ENCODE peak calls at places on chromosomes 12 and 14, in eight cellular contexts. Z, J, N, V, A, I, F and O are unnamed samples.
A peak's percentile ranks its signal among the peaks of the same experiment; 100 is the strongest.

GRCh38 chr12:7832059-7832696 is 40.5 kb downstream of the SLC2A14 start:
- DNase-seq in Z (peak; percentile 13), V (peak; percentile 65), N (no peak), A (no peak), I (no peak), J (peak; percentile 68), F (peak; percentile 82), O (peak; percentile 35)

GRCh38 chr12:82805812-82806497 is 119.2 kb downstream of the TMTC2 start:
- DNase-seq in V (no peak), J (no peak), I (no peak), Z (no peak), N (no peak), F (peak; percentile 72), A (no peak), O (no peak)

GRCh38 chr12:6372403-6373003 is 2.9 kb downstream of the SCNN1A start:
- DNase-seq in A (peak; percentile 61), J (no peak), N (peak; percentile 45), V (peak; percentile 90), F (peak; percentile 82), I (peak; percentile 76), Z (no peak), O (no peak)

GRCh38 chr12:108854453-108855283 is 2.7 kb downstream of the SSH1 start:
- DNase-seq in J (peak; percentile 38), I (no peak), A (peak; percentile 85), Z (no peak), N (no peak), F (peak; percentile 97), V (peak; percentile 99), O (no peak)

GRCh38 chr12:131347345-131347714 is 363.6 kb upstream of the SFSWAP start:
- DNase-seq in J (no peak), F (no peak), Z (no peak), I (no peak), N (no peak), V (no peak), A (peak; percentile 47), O (no peak)

GRCh38 chr12:28998662-28999120 is 150.4 kb upstream of the FAR2 start:
- DNase-seq in A (no peak), V (peak; percentile 53), J (peak; percentile 2), F (peak; percentile 69), Z (no peak), N (no peak), I (no peak), O (peak; percentile 11)

GRCh38 chr12:109524466-109525278 is 47.2 kb downstream of the UBE3B start:
- DNase-seq in J (no peak), I (peak; percentile 37), N (no peak), A (peak; percentile 33), V (no peak), Z (no peak), F (no peak), O (no peak)

GRCh38 chr12:29980304-29980703 is 196.6 kb upstream of the TMTC1 start:
- DNase-seq in N (no peak), Z (no peak), F (no peak), A (no peak), I (no peak), V (no peak), J (no peak), O (no peak)

GRCh38 chr12:63918788-63919300 is 74.3 kb downstream of the SRGAP1 start:
- DNase-seq in A (no peak), I (no peak), J (no peak), Z (no peak), N (no peak), F (peak; percentile 85), V (peak; percentile 98), O (peak; percentile 48)

GRCh38 chr14:39247256-39247655 is 13.5 kb downstream of the MIA2 start:
- DNase-seq in I (no peak), A (no peak), Z (no peak), V (peak; percentile 87), F (peak; percentile 91), N (no peak), J (no peak), O (no peak)

GRCh38 chr14:75636100-75636692 is 24.5 kb downstream of the ERG28 start:
- DNase-seq in V (peak; percentile 61), N (no peak), Z (no peak), I (no peak), F (peak; percentile 55), J (no peak), A (no peak), O (no peak)

GRCh38 chr14:76376001-76376404 is at the start of gene ESRRB:
- DNase-seq in A (no peak), I (no peak), Z (no peak), V (peak; percentile 31), F (peak; percentile 18), N (no peak), J (peak; percentile 61), O (no peak)

GRCh38 chr12:52903285-52903854 is 1.5 kb downstream of the KRT8 start:
- DNase-seq in N (peak; percentile 76), J (peak; percentile 94), I (peak; percentile 87), A (peak; percentile 89), F (peak; percentile 82), V (peak; percentile 81), Z (peak; percentile 39), O (no peak)

GRCh38 chr12:52906049-52906645 is 1.3 kb upstream of the KRT8 start:
- DNase-seq in A (no peak), F (no peak), N (no peak), I (no peak), V (no peak), Z (no peak), J (no peak), O (peak; percentile 58)

GRCh38 chr12:52901715-52902541 is 2.9 kb downstream of the KRT8 start:
- DNase-seq in V (no peak), Z (no peak), F (no peak), J (no peak), N (no peak), I (no peak), A (no peak), O (no peak)

GRCh38 chr12:52900896-52901714 is 3.8 kb downstream of the KRT8 start:
- DNase-seq in A (no peak), I (no peak), N (no peak), V (no peak), Z (no peak), F (no peak), J (no peak), O (no peak)

DNA sequence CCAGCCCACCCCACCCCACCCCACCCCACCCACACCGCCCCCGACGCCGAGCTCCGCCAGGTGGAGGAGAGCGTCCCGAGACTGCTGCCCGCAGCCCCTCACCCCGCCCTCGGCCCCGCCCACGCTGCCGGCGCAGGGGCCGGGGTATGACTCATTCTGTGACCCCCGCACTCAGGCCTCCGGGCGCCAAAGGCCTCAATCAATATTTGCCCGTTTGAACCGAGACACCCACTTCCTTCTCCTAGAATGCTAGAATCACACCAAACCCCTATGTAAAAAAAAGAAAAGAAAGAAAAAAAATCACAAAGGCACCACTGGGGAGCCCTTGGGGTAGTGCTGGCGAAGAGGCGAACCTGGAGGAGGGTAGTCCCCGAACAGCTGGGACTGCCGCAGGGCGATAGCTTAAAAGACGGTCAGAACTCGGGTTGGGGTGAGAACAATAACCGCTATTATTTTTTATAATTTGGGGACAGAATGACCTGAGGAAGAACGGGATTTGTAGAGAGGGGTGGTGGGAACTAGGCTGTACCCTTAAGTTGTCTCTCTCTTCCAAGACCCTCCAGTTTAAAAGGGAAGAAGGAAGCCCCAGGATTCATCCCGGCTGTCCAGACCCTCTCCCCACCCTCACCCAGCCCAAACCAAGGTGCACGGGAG is 894 bp downstream of the KRT8 start:
- DNase-seq in J (peak; percentile 78), I (peak; percentile 71), F (peak; percentile 45), A (peak; percentile 83), V (peak; percentile 40), N (peak; percentile 78), Z (no peak), O (peak; percentile 90)
- H3K4me3 ChIP-seq in J (peak overlapping the region; percentile 57), I (peak overlapping the region; percentile 53), F (peak overlapping the region; percentile 45), A (peak overlapping the region; percentile 7), V (no peak overlapping the region), N (peak overlapping the region; percentile 73), Z (peak overlapping the region; percentile 32), O (peak overlapping the region; percentile 57)

DNA sequence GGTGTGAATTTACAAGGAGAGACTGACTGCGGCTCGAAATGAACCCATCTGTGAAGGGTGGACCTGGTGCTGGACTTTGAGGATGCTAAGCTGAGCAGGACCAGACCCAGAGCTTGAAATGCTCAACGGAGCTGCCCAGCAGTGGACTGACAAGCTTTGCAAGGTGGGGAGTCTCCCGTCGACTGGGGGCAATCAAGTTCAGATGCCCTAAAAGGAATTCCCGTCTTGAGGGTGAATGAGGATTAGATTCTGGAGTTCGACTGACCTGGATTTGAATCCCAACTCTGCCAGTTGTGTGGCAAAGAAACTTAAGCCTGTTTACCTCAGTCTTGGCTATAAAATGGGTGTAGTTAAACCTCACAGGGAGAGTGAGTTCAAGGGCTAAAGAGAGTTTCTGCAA is 204.4 kb upstream of the LHX5 start:
- DNase-seq in Z (no peak), J (no peak), A (no peak), F (no peak), V (no peak), I (no peak), N (no peak), O (no peak)
- H3K27ac ChIP-seq in Z (no peak overlapping the region), J (no peak overlapping the region), A (no peak overlapping the region), F (no peak overlapping the region), V (no peak overlapping the region), I (no peak overlapping the region), N (no peak overlapping the region), O (no peak overlapping the region)

GRCh38 chr12:47804177-47804576 is 15.5 kb downstream of the HDAC7 start:
- DNase-seq in N (no peak), I (no peak), Z (no peak), F (no peak), J (no peak), A (no peak), V (no peak), O (no peak)

GRCh38 chr12:47808049-47808448 is 11.7 kb downstream of the HDAC7 start:
- DNase-seq in J (peak; percentile 67), I (peak; percentile 72), A (peak; percentile 87), V (no peak), F (peak; percentile 59), Z (peak; percentile 71), N (no peak), O (peak; percentile 36)

GRCh38 chr12:47803196-47803875 is 16.4 kb downstream of the HDAC7 start:
- DNase-seq in V (no peak), I (peak; percentile 45), N (no peak), A (no peak), F (no peak), Z (no peak), J (no peak), O (no peak)

GRCh38 chr12:47807338-47807737 is 12.4 kb downstream of the HDAC7 start:
- DNase-seq in J (no peak), F (peak; percentile 26), I (no peak), Z (no peak), V (no peak), A (no peak), N (no peak), O (no peak)

DNA sequence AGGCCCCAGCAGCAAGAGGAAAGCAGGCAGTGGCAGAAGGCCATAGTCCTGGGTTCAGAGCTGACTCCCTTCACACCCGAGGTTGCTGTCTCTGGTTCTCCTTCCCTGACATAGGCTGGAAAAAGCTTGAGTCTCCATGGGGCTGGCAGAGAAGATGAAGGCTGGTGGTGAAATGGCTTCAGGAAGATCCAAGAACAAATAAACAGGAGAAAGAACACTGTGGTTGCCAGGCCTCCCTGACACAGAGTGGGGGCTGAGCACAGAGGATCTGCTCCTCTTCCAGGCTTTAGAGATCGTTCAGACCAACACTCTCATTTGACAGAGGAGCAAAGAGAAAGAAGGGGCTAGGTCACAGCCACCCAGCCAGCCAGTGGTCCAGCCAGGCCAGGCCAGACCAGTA is 14.3 kb downstream of the HDAC7 start:
- DNase-seq in A (no peak), V (peak; percentile 43), I (no peak), N (no peak), Z (no peak), F (peak; percentile 24), J (no peak), O (no peak)
- H3K4me1 ChIP-seq in A (peaks cover 3% of the 10 kb centered on the region), V (peaks cover 39% of the 10 kb centered on the region), I (peaks cover 100% of the 10 kb centered on the region), N (peaks cover 100% of the 10 kb centered on the region), Z (peaks cover 95% of the 10 kb centered on the region), F (peaks cover 59% of the 10 kb centered on the region), J (peaks cover 48% of the 10 kb centered on the region), O (no peaks in the 10 kb centered on the region)

GRCh38 chr14:67729072-67729561 is 27.4 kb downstream of the RDH12 start:
- DNase-seq in V (no peak), I (peak; percentile 57), J (no peak), F (no peak), N (peak; percentile 66), Z (no peak), A (no peak), O (peak; percentile 82)
- H3K4me3 ChIP-seq in V (no peak overlapping the region), I (no peak overlapping the region), J (no peak overlapping the region), F (no peak overlapping the region), N (peak overlapping the region; percentile 11), Z (no peak overlapping the region), A (no peak overlapping the region), O (no peak overlapping the region)